ENCODE peak calls at places on chromosomes 5 and 9, in nine cellular contexts. R, K, H, G, U, L, F, T and P are unnamed samples.
A peak's percentile ranks its signal among the peaks of the same experiment; 100 is the strongest.

GRCh38 chr5:139565411-139566305 is 4.5 kb downstream of the UBE2D2 start:
- DNase-seq in H (no peak), U (no peak), K (no peak), F (no peak), L (no peak), R (peak; percentile 56), G (peak; percentile 9), T (peak; percentile 45), P (no peak)

GRCh38 chr5:179818746-179819295 is 1.9 kb upstream of the SQSTM1 start:
- DNase-seq in L (peak; percentile 97), G (peak; percentile 98), H (peak; percentile 85), T (peak; percentile 92), R (peak; percentile 91), U (peak; percentile 72), F (peak; percentile 98), K (peak; percentile 96), P (peak; percentile 89)

GRCh38 chr5:125412561-125413535 is 666.4 kb upstream of the ZNF608 start:
- DNase-seq in T (no peak), L (peak; percentile 70), H (peak; percentile 85), K (peak; percentile 83), R (peak; percentile 80), U (no peak), G (peak; percentile 84), F (peak; percentile 81), P (peak; percentile 89)

GRCh38 chr5:104179057-104179456 is 616.5 kb upstream of the NUDT12 start:
- DNase-seq in L (peak; percentile 36), T (no peak), G (no peak), K (no peak), F (peak; percentile 30), R (peak; percentile 57), H (peak; percentile 82), U (peak; percentile 68), P (peak; percentile 74)

GRCh38 chr5:58294598-58295298 is 165.1 kb downstream of the PLK2 start:
- DNase-seq in K (no peak), G (no peak), L (no peak), T (no peak), F (no peak), H (no peak), R (no peak), U (no peak), P (no peak)

GRCh38 chr9:131693651-131694597 is 46.0 kb downstream of the RAPGEF1 start:
- DNase-seq in U (no peak), G (no peak), F (no peak), T (no peak), K (no peak), L (no peak), H (peak; percentile 66), R (no peak), P (no peak)

GRCh38 chr9:133777111-133777791 is 39.1 kb upstream of the SARDH start:
- DNase-seq in R (no peak), K (peak; percentile 6), H (no peak), G (no peak), F (no peak), U (no peak), L (no peak), T (no peak), P (no peak)

GRCh38 chr5:143594913-143595818 is 191.7 kb upstream of the NR3C1 start:
- DNase-seq in T (no peak), U (peak; percentile 12), G (no peak), H (no peak), F (no peak), R (no peak), K (no peak), L (no peak), P (no peak)

GRCh38 chr5:32098291-32098690 is 75.8 kb downstream of the GOLPH3 start:
- DNase-seq in T (no peak), U (no peak), L (no peak), R (peak; percentile 33), H (no peak), K (no peak), F (peak; percentile 20), G (no peak), P (peak; percentile 30)

GRCh38 chr5:32096891-32097592 is 77.1 kb downstream of the GOLPH3 start:
- DNase-seq in U (no peak), H (no peak), T (no peak), R (no peak), K (no peak), G (no peak), F (peak; percentile 24), L (no peak), P (peak; percentile 51)

GRCh38 chr5:32100230-32100629 is 73.9 kb downstream of the GOLPH3 start:
- DNase-seq in R (no peak), L (no peak), T (no peak), K (no peak), U (no peak), F (no peak), H (no peak), G (no peak), P (no peak)

GRCh38 chr5:32099486-32100035 is 74.6 kb downstream of the GOLPH3 start:
- DNase-seq in F (peak; percentile 9), U (no peak), L (no peak), T (no peak), K (no peak), G (no peak), R (no peak), H (no peak), P (no peak)

GRCh38 chr5:32098806-32099435 is 75.2 kb downstream of the GOLPH3 start:
- DNase-seq in U (no peak), F (peak; percentile 16), T (no peak), K (no peak), R (no peak), L (no peak), G (no peak), H (no peak), P (no peak)
- H3K36me3 ChIP-seq in U (peaks cover 5% of the 10 kb centered on the region), F (peaks cover 71% of the 10 kb centered on the region), T (peaks cover 24% of the 10 kb centered on the region), K (peaks cover 9% of the 10 kb centered on the region), R (peaks cover 4% of the 10 kb centered on the region), L (no peaks in the 10 kb centered on the region), G (peaks cover 68% of the 10 kb centered on the region), H (peaks cover 4% of the 10 kb centered on the region), P (peaks cover 35% of the 10 kb centered on the region)

GRCh38 chr5:158737536-158738027 is 362.1 kb downstream of the EBF1 start:
- DNase-seq in L (no peak), U (no peak), G (no peak), T (no peak), R (peak; percentile 38), K (no peak), H (peak; percentile 75), F (no peak), P (no peak)

GRCh38 chr5:158736134-158736533 is 363.6 kb downstream of the EBF1 start:
- DNase-seq in G (no peak), T (no peak), L (no peak), R (no peak), U (no peak), H (no peak), F (no peak), K (no peak), P (no peak)

GRCh38 chr5:158740358-158740757 is 359.4 kb downstream of the EBF1 start:
- DNase-seq in L (no peak), H (no peak), U (no peak), F (no peak), K (no peak), R (no peak), G (no peak), T (no peak), P (no peak)

GRCh38 chr5:158741296-158741695 is 358.4 kb downstream of the EBF1 start:
- DNase-seq in L (no peak), F (no peak), R (no peak), G (no peak), K (no peak), U (no peak), T (no peak), H (no peak), P (no peak)

GRCh38 chr5:158739941-158740340 is 359.8 kb downstream of the EBF1 start:
- DNase-seq in T (no peak), G (no peak), R (peak; percentile 17), F (no peak), L (no peak), H (no peak), K (no peak), U (no peak), P (no peak)
- H3K4me3 ChIP-seq in T (no peak overlapping the region), G (no peak overlapping the region), R (no peak overlapping the region), F (no peak overlapping the region), L (no peak overlapping the region), H (no peak overlapping the region), K (no peak overlapping the region), U (no peak overlapping the region), P (no peak overlapping the region)

GRCh38 chr9:111910428-111910827 is 13.8 kb downstream of the UGCG start:
- DNase-seq in R (no peak), T (no peak), K (no peak), L (no peak), G (no peak), F (no peak), H (no peak), U (no peak), P (no peak)

GRCh38 chr9:111914749-111915424 is 18.3 kb downstream of the UGCG start:
- DNase-seq in H (no peak), G (no peak), K (no peak), R (peak; percentile 54), L (no peak), T (no peak), F (no peak), U (no peak), P (no peak)

GRCh38 chr9:111916234-111916645 is 19.6 kb downstream of the UGCG start:
- DNase-seq in H (no peak), T (no peak), G (no peak), K (no peak), L (no peak), F (no peak), U (no peak), R (no peak), P (no peak)

GRCh38 chr9:111915425-111915758 is 18.8 kb downstream of the UGCG start:
- DNase-seq in U (no peak), H (no peak), G (no peak), L (no peak), K (no peak), R (no peak), F (no peak), T (no peak), P (no peak)

DNA sequence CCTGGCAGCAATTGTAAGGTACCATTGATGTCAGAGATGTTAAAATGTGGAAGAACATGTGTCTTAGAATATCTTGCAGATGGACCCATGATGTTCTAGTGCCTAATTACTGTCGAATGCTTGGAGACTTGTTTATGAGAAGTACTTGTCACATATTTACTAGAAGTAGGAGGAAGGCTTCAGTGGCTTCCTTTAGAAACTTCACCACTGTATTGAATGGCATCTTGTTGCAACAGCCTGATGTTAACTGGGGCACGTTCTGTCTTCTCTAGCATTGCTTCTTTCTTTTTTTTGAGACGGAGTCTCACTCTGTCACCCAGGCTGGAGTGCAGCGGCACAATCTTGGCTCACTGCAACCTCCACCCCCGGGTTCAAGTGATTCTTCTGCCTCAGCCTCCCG is 16.5 kb downstream of the UGCG start:
- DNase-seq in H (no peak), K (no peak), R (no peak), L (no peak), U (no peak), G (no peak), T (no peak), F (no peak), P (no peak)
- H3K4me1 ChIP-seq in H (peaks cover 4% of the 10 kb centered on the region), K (peaks cover 48% of the 10 kb centered on the region), R (no peaks in the 10 kb centered on the region), L (peaks cover 39% of the 10 kb centered on the region), U (peaks cover 11% of the 10 kb centered on the region), G (peaks cover 53% of the 10 kb centered on the region), T (peaks cover 36% of the 10 kb centered on the region), F (peaks cover 32% of the 10 kb centered on the region), P (peaks cover 27% of the 10 kb centered on the region)

DNA sequence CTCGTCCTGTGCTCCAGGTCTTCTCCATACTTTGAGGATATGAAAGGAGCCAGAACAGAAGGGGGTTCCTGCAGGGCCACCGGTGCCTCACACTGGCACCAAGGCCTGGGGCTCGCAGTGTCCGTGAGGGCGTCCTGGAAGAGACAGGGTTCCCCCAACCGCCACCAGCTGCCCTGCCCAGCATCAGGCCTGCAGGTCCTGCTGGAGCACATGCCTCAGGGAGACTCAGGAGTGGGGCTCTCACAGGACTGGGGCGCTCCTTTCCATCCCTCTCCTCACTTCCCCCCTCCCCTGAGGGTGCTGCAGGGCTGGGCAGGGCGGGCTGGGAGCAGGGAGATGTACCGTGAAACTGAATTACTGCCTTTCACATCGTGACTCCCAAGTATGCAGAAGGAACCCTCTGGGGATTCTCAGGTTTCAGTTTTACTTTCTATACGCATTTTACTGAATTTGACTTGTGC is 31.7 kb downstream of the CEP72 start:
- DNase-seq in L (no peak), R (no peak), U (no peak), F (no peak), T (no peak), G (peak; percentile 52), K (no peak), H (no peak), P (no peak)
- H3K36me3 ChIP-seq in L (no peaks in the 10 kb centered on the region), R (peaks cover 10% of the 10 kb centered on the region), U (peaks cover 44% of the 10 kb centered on the region), F (peaks cover 82% of the 10 kb centered on the region), T (peaks cover 28% of the 10 kb centered on the region), G (peaks cover 15% of the 10 kb centered on the region), K (peaks cover 5% of the 10 kb centered on the region), H (peaks cover 24% of the 10 kb centered on the region), P (peaks cover 12% of the 10 kb centered on the region)